ENCODE peak calls at places on chromosomes 13 and 19, in four cellular contexts. One of them, this sample, is unnamed.

GRCh38 chr19:1130801-1131717 is 27.3 kb downstream of the GPX4 start:
- DNase-seq in thoracic aorta: no peak
- DNase-seq in Peyer's patch: peak
- DNase-seq in ovary: no peak
- DNase-seq in this sample: no peak

GRCh38 chr13:112356190-112356589 is 20.0 kb upstream of the SPACA7 start:
- DNase-seq in ovary: no peak
- DNase-seq in thoracic aorta: no peak
- DNase-seq in Peyer's patch: no peak
- DNase-seq in this sample: no peak

GRCh38 chr13:47459512-47459911 is 541.6 kb downstream of the SUCLA2 start:
- DNase-seq in ovary: no peak
- DNase-seq in thoracic aorta: no peak
- DNase-seq in Peyer's patch: no peak
- DNase-seq in this sample: no peak

GRCh38 chr13:37811441-37811840 is 58.1 kb downstream of the TRPC4 start:
- DNase-seq in ovary: no peak
- DNase-seq in Peyer's patch: no peak
- DNase-seq in thoracic aorta: no peak
- DNase-seq in this sample: no peak

GRCh38 chr13:89584058-89584457 is 1763.4 kb upstream of the MIR17HG start:
- DNase-seq in ovary: no peak
- DNase-seq in thoracic aorta: no peak
- DNase-seq in Peyer's patch: no peak
- DNase-seq in this sample: no peak

GRCh38 chr13:113786262-113786841 is 27.3 kb downstream of the TMEM255B start:
- DNase-seq in Peyer's patch: no peak
- DNase-seq in thoracic aorta: no peak
- DNase-seq in ovary: no peak
- DNase-seq in this sample: no peak

GRCh38 chr13:36553501-36553900 is 120.3 kb upstream of the SERTM1 start:
- DNase-seq in Peyer's patch: no peak
- DNase-seq in ovary: no peak
- DNase-seq in thoracic aorta: no peak
- DNase-seq in this sample: no peak

GRCh38 chr19:52171321-52172169 is at the start of gene ZNF836:
- DNase-seq in thoracic aorta: peak
- DNase-seq in Peyer's patch: peak
- DNase-seq in ovary: peak
- DNase-seq in this sample: peak

GRCh38 chr13:73952683-73953082 is 181.5 kb downstream of the KLF12 start:
- DNase-seq in ovary: no peak
- DNase-seq in thoracic aorta: no peak
- DNase-seq in Peyer's patch: no peak
- DNase-seq in this sample: no peak

GRCh38 chr13:110593430-110594130 is 21.8 kb upstream of the NAXD start:
- DNase-seq in thoracic aorta: no peak
- DNase-seq in Peyer's patch: no peak
- DNase-seq in ovary: no peak
- DNase-seq in this sample: peak

GRCh38 chr13:48950507-48950886 is 25.2 kb upstream of the FNDC3A start:
- DNase-seq in ovary: no peak
- DNase-seq in thoracic aorta: no peak
- DNase-seq in Peyer's patch: no peak
- DNase-seq in this sample: no peak

GRCh38 chr13:111005808-111006494 is 91.1 kb upstream of the ANKRD10 start:
- DNase-seq in ovary: peak
- DNase-seq in Peyer's patch: no peak
- DNase-seq in thoracic aorta: peak
- DNase-seq in this sample: no peak

GRCh38 chr13:30551194-30551593 is 66.5 kb upstream of the USPL1 start:
- DNase-seq in thoracic aorta: no peak
- DNase-seq in ovary: no peak
- DNase-seq in Peyer's patch: no peak
- DNase-seq in this sample: peak

GRCh38 chr13:60329221-60329983 is 67.6 kb upstream of the TDRD3 start:
- DNase-seq in thoracic aorta: no peak
- DNase-seq in Peyer's patch: no peak
- DNase-seq in ovary: no peak
- DNase-seq in this sample: no peak

GRCh38 chr19:8654591-8655339 is 24.3 kb downstream of the NFILZ start:
- DNase-seq in Peyer's patch: no peak
- DNase-seq in ovary: peak
- DNase-seq in thoracic aorta: no peak
- DNase-seq in this sample: no peak

GRCh38 chr19:8657869-8658268 is 27.4 kb downstream of the NFILZ start:
- DNase-seq in ovary: no peak
- DNase-seq in Peyer's patch: no peak
- DNase-seq in thoracic aorta: no peak
- DNase-seq in this sample: no peak

GRCh38 chr19:8659905-8660304 is 29.5 kb downstream of the NFILZ start:
- DNase-seq in Peyer's patch: no peak
- DNase-seq in thoracic aorta: no peak
- DNase-seq in ovary: no peak
- DNase-seq in this sample: no peak

GRCh38 chr19:8655340-8655709 is 24.9 kb downstream of the NFILZ start:
- DNase-seq in ovary: no peak
- DNase-seq in thoracic aorta: no peak
- DNase-seq in Peyer's patch: no peak
- DNase-seq in this sample: no peak
- H3K4me3 ChIP-seq in ovary: no peak
- H3K4me3 ChIP-seq in thoracic aorta: no peak
- H3K4me3 ChIP-seq in Peyer's patch: no peak
- H3K4me3 ChIP-seq in this sample: no peak

GRCh38 chr19:18159810-18160209 is 6.8 kb downstream of the PIK3R2 start:
- DNase-seq in thoracic aorta: no peak
- DNase-seq in Peyer's patch: no peak
- DNase-seq in ovary: no peak
- DNase-seq in this sample: no peak

GRCh38 chr19:18164072-18164471 is 9.5 kb upstream of the IFI30 start:
- DNase-seq in thoracic aorta: no peak
- DNase-seq in ovary: no peak
- DNase-seq in Peyer's patch: no peak
- DNase-seq in this sample: no peak

GRCh38 chr19:18160441-18160791 is 7.5 kb downstream of the PIK3R2 start:
- DNase-seq in thoracic aorta: no peak
- DNase-seq in ovary: no peak
- DNase-seq in Peyer's patch: no peak
- DNase-seq in this sample: no peak

GRCh38 chr19:18160792-18161690 is 8.1 kb downstream of the PIK3R2 start:
- DNase-seq in Peyer's patch: peak
- DNase-seq in ovary: peak
- DNase-seq in thoracic aorta: no peak
- DNase-seq in this sample: no peak

GRCh38 chr19:18161691-18162039 is 8.7 kb downstream of the PIK3R2 start:
- DNase-seq in ovary: no peak
- DNase-seq in Peyer's patch: no peak
- DNase-seq in thoracic aorta: no peak
- DNase-seq in this sample: no peak
- TF ChIP-seq CTCF in ovary: no peak
- TF ChIP-seq CTCF in Peyer's patch: no peak
- TF ChIP-seq CTCF in thoracic aorta: no peak
- TF ChIP-seq CTCF in this sample: no peak

DNA sequence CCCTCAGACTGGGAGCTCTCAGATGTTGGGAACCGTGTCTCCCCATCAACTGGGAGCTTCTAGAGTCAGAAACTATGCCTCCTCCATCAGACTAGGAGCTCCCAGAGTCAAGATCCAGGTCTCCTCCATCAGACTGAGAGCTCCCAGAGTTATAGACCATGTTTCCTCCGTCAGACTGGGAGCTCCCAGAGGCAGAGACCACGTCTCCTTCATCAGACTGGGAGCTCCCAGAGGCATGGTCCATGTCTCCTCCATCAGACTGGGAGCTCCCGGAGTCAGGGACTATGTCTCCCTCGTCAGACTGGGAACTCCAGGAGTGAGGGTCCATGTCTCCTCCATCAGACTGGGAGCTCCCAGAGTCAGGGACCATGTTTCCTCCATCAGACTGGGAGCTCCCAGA is 10.0 kb downstream of the CEACAM16 start:
- DNase-seq in ovary: no peak
- DNase-seq in thoracic aorta: no peak
- DNase-seq in Peyer's patch: no peak
- DNase-seq in this sample: no peak
- H3K4me3 ChIP-seq in ovary: no peak
- H3K4me3 ChIP-seq in thoracic aorta: no peak
- H3K4me3 ChIP-seq in Peyer's patch: no peak
- H3K4me3 ChIP-seq in this sample: no peak

GRCh38 chr19:6457958-6458694 is 1.5 kb downstream of the SLC25A23 start:
- DNase-seq in ovary: peak
- DNase-seq in thoracic aorta: no peak
- DNase-seq in Peyer's patch: no peak
- DNase-seq in this sample: no peak
- TF ChIP-seq CTCF in ovary: no peak
- TF ChIP-seq CTCF in thoracic aorta: no peak
- TF ChIP-seq CTCF in Peyer's patch: no peak
- TF ChIP-seq CTCF in this sample: no peak

DNA sequence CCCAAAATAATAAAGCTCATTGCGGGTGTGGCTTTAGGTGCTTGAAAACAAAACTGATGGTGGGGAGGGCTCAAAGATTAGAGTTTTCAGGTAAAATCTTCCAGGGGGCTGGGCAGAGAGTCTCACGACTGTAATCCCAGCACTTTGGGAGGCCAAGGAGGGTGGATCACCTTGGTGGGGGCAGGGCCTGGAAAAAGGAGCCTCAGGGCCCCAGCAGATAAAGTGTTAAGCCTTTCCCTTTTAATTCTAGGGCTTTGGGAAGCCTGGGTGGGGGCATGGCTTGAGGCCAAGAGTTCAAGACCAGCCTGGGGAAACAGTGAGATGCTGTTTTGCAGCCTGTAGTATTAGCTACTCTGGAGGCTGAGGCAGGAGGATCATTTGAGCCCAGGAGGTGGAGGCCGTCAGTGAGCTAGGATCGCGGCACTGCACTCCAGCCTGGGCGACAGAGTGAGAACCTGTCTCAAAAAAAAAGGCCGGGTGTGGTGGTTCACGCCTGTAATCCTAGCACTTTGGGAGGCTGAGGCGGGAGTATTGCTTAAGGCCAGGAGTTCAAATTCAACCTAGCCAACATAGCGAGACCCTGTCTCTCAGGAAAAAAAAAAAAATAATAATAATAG is 1.7 kb downstream of the IRGQ start:
- DNase-seq in thoracic aorta: no peak
- DNase-seq in Peyer's patch: no peak
- DNase-seq in ovary: no peak
- DNase-seq in this sample: no peak
- H3K4me3 ChIP-seq in thoracic aorta: peak
- H3K4me3 ChIP-seq in Peyer's patch: no peak
- H3K4me3 ChIP-seq in ovary: peak
- H3K4me3 ChIP-seq in this sample: peak

GRCh38 chr13:71290963-71291937 is 575.8 kb downstream of the DACH1 start:
- DNase-seq in thoracic aorta: no peak
- DNase-seq in Peyer's patch: no peak
- DNase-seq in ovary: no peak
- DNase-seq in this sample: no peak

GRCh38 chr13:71285700-71286099 is 581.3 kb downstream of the DACH1 start:
- DNase-seq in ovary: no peak
- DNase-seq in thoracic aorta: no peak
- DNase-seq in Peyer's patch: no peak
- DNase-seq in this sample: no peak
- TF ChIP-seq CTCF in ovary: no peak
- TF ChIP-seq CTCF in thoracic aorta: no peak
- TF ChIP-seq CTCF in Peyer's patch: peak
- TF ChIP-seq CTCF in this sample: peak

DNA sequence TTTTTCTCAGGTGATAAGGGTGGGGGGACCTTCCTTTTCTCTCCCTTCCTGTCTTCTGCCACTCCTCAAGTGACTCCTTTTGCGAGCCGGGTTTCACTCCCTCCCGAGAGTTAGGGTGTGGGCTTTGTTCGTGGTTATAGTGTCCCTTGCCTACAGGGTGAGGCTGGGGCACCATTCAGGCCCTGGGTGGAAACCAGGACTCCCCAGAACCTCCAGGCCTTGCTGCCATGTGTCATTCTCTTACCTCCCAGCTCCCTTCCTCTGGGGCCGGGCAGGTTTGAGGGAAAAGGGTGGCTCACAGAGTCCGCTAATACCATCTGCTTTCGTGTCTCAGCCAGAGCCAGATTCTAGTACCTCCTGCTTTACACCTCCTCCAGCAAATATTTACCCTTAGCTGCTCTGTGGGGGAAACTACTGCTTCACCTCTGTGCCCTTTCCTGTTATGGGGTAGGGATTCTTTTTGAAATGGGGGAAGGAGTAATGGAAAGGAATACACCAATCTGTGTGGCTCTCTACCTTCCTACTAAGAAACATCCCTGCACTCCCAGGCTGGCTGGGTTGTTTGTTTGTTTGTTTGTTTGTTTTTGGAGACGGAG is 2.8 kb downstream of the ACTN4 start:
- DNase-seq in thoracic aorta: no peak
- DNase-seq in Peyer's patch: no peak
- DNase-seq in ovary: no peak
- DNase-seq in this sample: no peak
- H3K4me3 ChIP-seq in thoracic aorta: peak
- H3K4me3 ChIP-seq in Peyer's patch: peak
- H3K4me3 ChIP-seq in ovary: peak
- H3K4me3 ChIP-seq in this sample: peak

DNA sequence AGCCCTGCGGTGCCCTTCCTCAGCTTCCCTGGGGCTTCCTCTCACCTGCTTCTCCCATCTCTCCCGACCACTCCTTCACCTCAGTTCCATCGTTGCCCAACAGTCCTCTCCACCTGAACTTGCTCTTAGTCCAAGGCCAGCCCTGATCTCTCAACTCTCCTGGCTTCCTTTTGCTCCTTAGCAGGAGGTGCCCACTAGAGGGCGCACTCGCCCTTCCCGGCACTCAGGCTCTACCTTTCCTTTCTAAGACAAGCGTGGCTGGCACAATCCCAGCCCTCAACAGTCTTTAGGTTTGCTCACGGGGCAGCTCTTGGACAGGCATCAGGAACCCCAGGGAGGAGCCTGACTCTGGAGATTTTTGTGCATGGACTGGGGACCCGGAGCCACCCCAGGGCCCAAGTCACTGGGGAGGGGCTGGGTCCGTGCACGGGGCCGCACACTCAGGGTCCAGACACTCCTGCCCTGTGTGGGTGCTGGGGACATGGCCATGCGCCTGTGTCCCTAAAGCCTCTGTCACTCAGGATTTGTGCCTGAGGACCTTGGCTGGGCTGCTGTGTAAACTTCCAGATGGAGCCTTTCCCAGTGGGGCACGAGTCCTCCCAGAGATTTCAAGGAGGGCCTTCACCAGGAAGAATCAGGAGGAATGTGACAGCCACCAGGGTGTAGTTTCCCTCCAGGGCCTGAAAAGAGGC is 12.1 kb upstream of the CEACAM8 start:
- DNase-seq in thoracic aorta: no peak
- DNase-seq in Peyer's patch: peak
- DNase-seq in ovary: no peak
- DNase-seq in this sample: peak
- TF ChIP-seq CTCF in thoracic aorta: peak
- TF ChIP-seq CTCF in Peyer's patch: peak
- TF ChIP-seq CTCF in ovary: no peak
- TF ChIP-seq CTCF in this sample: peak

This sample was measured in HFF-Myc.